ENCODE peak calls at places on chromosomes 6 and 20, in four cellular contexts. E, Q, M and R are unnamed samples. For H3K27me3 and H3K4me1, the result is how much of the 10 kb centered on the place peaks cover.

GRCh38 chr20:45917790-45918141 is 5.8 kb upstream of the PLTP start:
- DNase-seq in E (no peak), Q (no peak), M (no peak), R (no peak)

GRCh38 chr20:20849126-20849525 is 136.7 kb upstream of the RALGAPA2 start:
- DNase-seq in E (no peak), Q (no peak), M (no peak), R (no peak)

GRCh38 chr20:59781236-59781635 is 152.2 kb downstream of the SYCP2 start:
- DNase-seq in E (no peak), Q (peak), M (no peak), R (peak)

GRCh38 chr6:47836639-47837038 is 54.8 kb downstream of the OPN5 start:
- DNase-seq in E (no peak), Q (no peak), M (no peak), R (no peak)

GRCh38 chr20:23050847-23051627 is 1.6 kb upstream of the THBD start:
- DNase-seq in E (peak), Q (peak), M (peak), R (no peak)

GRCh38 chr20:39885975-39886649 is 802.9 kb downstream of the MAFB start:
- DNase-seq in E (peak), Q (peak), M (no peak), R (no peak)

GRCh38 chr6:41917528-41917927 is 3.4 kb downstream of the MED20 start:
- DNase-seq in E (no peak), Q (no peak), M (no peak), R (no peak)

GRCh38 chr20:5602346-5602745 is 147.9 kb upstream of the SHLD1 start:
- DNase-seq in E (no peak), Q (no peak), M (no peak), R (no peak)

GRCh38 chr20:41837669-41838224 is 219.6 kb upstream of the CHD6 start:
- DNase-seq in E (no peak), Q (no peak), M (no peak), R (no peak)

GRCh38 chr6:16683524-16684194 is 77.6 kb downstream of the ATXN1 start:
- DNase-seq in E (peak), Q (peak), M (no peak), R (no peak)

GRCh38 chr6:25022140-25022553 is 86.4 kb upstream of the RIPOR2 start:
- DNase-seq in E (no peak), Q (no peak), M (no peak), R (no peak)

GRCh38 chr6:26044140-26045045 is 42.8 kb upstream of the HFE start:
- DNase-seq in E (peak), Q (no peak), M (peak), R (no peak)

GRCh38 chr20:57214427-57214826 is 52.0 kb downstream of the BMP7 start:
- DNase-seq in E (no peak), Q (no peak), M (no peak), R (no peak)

GRCh38 chr6:3592371-3592941 is 135.6 kb upstream of the SLC22A23 start:
- DNase-seq in E (no peak), Q (no peak), M (no peak), R (no peak)

GRCh38 chr6:63452117-63452516 is 120.2 kb upstream of the LOC128125822 start:
- DNase-seq in E (no peak), Q (no peak), M (no peak), R (no peak)

GRCh38 chr6:52262620-52263344 is 18.5 kb upstream of the IL17F start:
- DNase-seq in E (no peak), Q (no peak), M (no peak), R (no peak)

GRCh38 chr6:52255434-52255833 is 11.1 kb upstream of the IL17F start:
- DNase-seq in E (no peak), Q (no peak), M (no peak), R (no peak)

GRCh38 chr6:52263709-52264320 is 19.5 kb upstream of the IL17F start:
- DNase-seq in E (peak), Q (no peak), M (peak), R (no peak)

GRCh38 chr6:52261229-52261628 is 16.9 kb upstream of the IL17F start:
- DNase-seq in E (no peak), Q (no peak), M (no peak), R (no peak)

GRCh38 chr6:52260634-52261033 is 16.3 kb upstream of the IL17F start:
- DNase-seq in E (no peak), Q (no peak), M (no peak), R (no peak)
- TF ChIP-seq POLR2A in E (no peak), Q (no peak), M (no peak), R (no peak)

GRCh38 chr20:37567331-37567665 is 39.6 kb upstream of the BLCAP start:
- DNase-seq in E (no peak), Q (no peak), M (no peak), R (no peak)

GRCh38 chr20:37565134-37565811 is 37.6 kb upstream of the BLCAP start:
- DNase-seq in E (no peak), Q (no peak), M (no peak), R (peak)

GRCh38 chr20:37570419-37570818 is 42.7 kb upstream of the BLCAP start:
- DNase-seq in E (no peak), Q (no peak), M (no peak), R (no peak)

GRCh38 chr20:37566590-37567330 is 39.1 kb upstream of the BLCAP start:
- DNase-seq in E (no peak), Q (no peak), M (no peak), R (peak)

GRCh38 chr20:37567671-37568588 is 40.3 kb upstream of the BLCAP start:
- DNase-seq in E (no peak), Q (no peak), M (no peak), R (peak)
- H3K27me3 ChIP-seq in E (under half), Q (half or more), M (under half), R (under half)

GRCh38 chr6:156840606-156841005 is 63.4 kb downstream of the ARID1B start:
- DNase-seq in E (no peak), Q (no peak), M (no peak), R (no peak)
- H3K4me1 ChIP-seq in E (under half), Q (under half), M (half or more), R (half or more)

GRCh38 chr6:109672827-109673226 is 18.2 kb downstream of the AK9 start:
- DNase-seq in E (no peak), Q (no peak), M (no peak), R (no peak)

GRCh38 chr6:109672204-109672603 is 18.8 kb downstream of the AK9 start:
- DNase-seq in E (no peak), Q (no peak), M (no peak), R (no peak)

GRCh38 chr6:109676724-109677123 is 14.3 kb downstream of the AK9 start:
- DNase-seq in E (no peak), Q (no peak), M (no peak), R (no peak)

GRCh38 chr6:109669811-109670210 is 21.2 kb downstream of the AK9 start:
- DNase-seq in E (no peak), Q (no peak), M (no peak), R (no peak)

GRCh38 chr6:109671721-109672120 is 19.3 kb downstream of the AK9 start:
- DNase-seq in E (no peak), Q (no peak), M (no peak), R (no peak)
- TF ChIP-seq POLR2A in E (no peak), Q (no peak), M (no peak), R (no peak)